ENCODE peak calls at places on chromosomes 7 and 10, in nine cellular contexts. T is T-helper 9 cell; A is astrocyte of the spinal cord; Q is stimulated activated CD4-positive, alpha-beta T cell treated with anti-CD3 and anti-CD28 coated beads, Interleukin-4, amount 100 ng/mL, for 1 hour; U is H4; M is NCI-H524; R is GM04504; V is T follicular helper cell; D is NCI-H1092. H is an unnamed sample.

GRCh38 chr7:55733584-55733983 is 129.0 kb downstream of the SEPTIN14 start:
- DNase-seq in T (no peak), A (peak; percentile 63), Q (no peak), U (peak; percentile 39), M (no peak), R (no peak), V (no peak), D (no peak), H (no peak)

GRCh38 chr10:112491144-112491543 is 44.1 kb downstream of the VTI1A start:
- DNase-seq in T (no peak), A (peak; percentile 24), Q (no peak), U (no peak), M (no peak), R (peak; percentile 1), V (no peak), D (no peak), H (no peak)

GRCh38 chr10:126123466-126123865 is 227.1 kb downstream of the FANK1 start:
- DNase-seq in T (no peak), A (no peak), Q (no peak), U (no peak), M (no peak), R (no peak), V (no peak), D (no peak), H (no peak)

GRCh38 chr7:41705109-41705871 is 2.4 kb upstream of the INHBA start:
- DNase-seq in T (no peak), A (peak; percentile 94), Q (peak; percentile 58), U (peak; percentile 94), M (peak; percentile 81), R (peak; percentile 80), V (no peak), D (no peak), H (no peak)

GRCh38 chr7:23700058-23700457 is 10.0 kb upstream of the STK31 start:
- DNase-seq in T (no peak), A (no peak), Q (no peak), U (no peak), M (peak; percentile 31), R (no peak), V (no peak), D (no peak), H (no peak)

GRCh38 chr10:61662794-61663259 is at the start of gene CABCOCO1:
- DNase-seq in T (no peak), A (peak; percentile 61), Q (no peak), U (peak; percentile 68), M (peak; percentile 58), R (peak; percentile 42), V (no peak), D (peak; percentile 63), H (peak; percentile 38)

GRCh38 chr7:17706734-17707133 is 233.6 kb downstream of the SNX13 start:
- DNase-seq in T (peak; percentile 3), A (peak; percentile 76), Q (peak; percentile 2), U (peak; percentile 92), M (peak; percentile 66), R (peak; percentile 52), V (peak; percentile 10), D (peak; percentile 38), H (peak; percentile 39)

GRCh38 chr10:44382981-44383748 is 1.7 kb downstream of the CXCL12 start:
- DNase-seq in T (no peak), A (no peak), Q (no peak), U (no peak), M (no peak), R (no peak), V (no peak), D (no peak), H (no peak)

GRCh38 chr10:101304316-101304715 is 49.6 kb upstream of the BTRC start:
- DNase-seq in T (no peak), A (no peak), Q (no peak), U (no peak), M (no peak), R (no peak), V (no peak), D (no peak), H (no peak)

GRCh38 chr7:78777844-78778243 is 675.6 kb downstream of the MAGI2 start:
- DNase-seq in T (no peak), A (no peak), Q (no peak), U (no peak), M (no peak), R (no peak), V (no peak), D (no peak), H (peak; percentile 35)

GRCh38 chr7:151313857-151314256 is 27.8 kb upstream of the NUB1 start:
- DNase-seq in T (no peak), A (no peak), Q (no peak), U (no peak), M (no peak), R (no peak), V (no peak), D (no peak), H (no peak)

GRCh38 chr10:44961231-44961571 is 1.6 kb downstream of the RASSF4 start:
- DNase-seq in T (no peak), A (no peak), Q (no peak), U (no peak), M (no peak), R (no peak), V (no peak), D (no peak), H (no peak)

GRCh38 chr10:34049887-34050286 is 715.4 kb upstream of the NRP1 start:
- DNase-seq in T (no peak), A (peak; percentile 38), Q (peak; percentile 17), U (peak; percentile 32), M (no peak), R (no peak), V (no peak), D (no peak), H (no peak)

GRCh38 chr10:29585488-29585976 is 49.2 kb downstream of the SVIL start:
- DNase-seq in T (no peak), A (peak; percentile 45), Q (no peak), U (no peak), M (peak; percentile 1), R (no peak), V (no peak), D (no peak), H (no peak)

GRCh38 chr7:2237109-2237602 is 4.4 kb upstream of the MAD1L1 start:
- DNase-seq in T (no peak), A (no peak), Q (no peak), U (no peak), M (peak; percentile 21), R (no peak), V (no peak), D (no peak), H (no peak)

GRCh38 chr10:3525832-3526449 is 259.1 kb downstream of the KLF6 start:
- DNase-seq in T (no peak), A (peak; percentile 98), Q (no peak), U (peak; percentile 92), M (no peak), R (peak; percentile 90), V (no peak), D (no peak), H (peak; percentile 57)

GRCh38 chr7:134126937-134127848 is at the start of gene LRGUK:
- DNase-seq in T (peak; percentile 55), A (peak; percentile 75), Q (peak; percentile 75), U (peak; percentile 65), M (peak; percentile 71), R (peak; percentile 53), V (peak; percentile 67), D (peak; percentile 76), H (peak; percentile 60)

GRCh38 chr7:106552645-106553445 is 108.1 kb downstream of the CCDC71L start:
- DNase-seq in T (no peak), A (no peak), Q (no peak), U (no peak), M (no peak), R (no peak), V (no peak), D (no peak), H (no peak)

GRCh38 chr10:24962998-24963397 is 10.6 kb upstream of the PRTFDC1 start:
- DNase-seq in T (no peak), A (peak; percentile 73), Q (no peak), U (peak; percentile 22), M (no peak), R (no peak), V (no peak), D (no peak), H (no peak)

GRCh38 chr7:129739427-129739826 is 127.9 kb downstream of the NRF1 start:
- DNase-seq in T (no peak), A (peak; percentile 65), Q (no peak), U (peak; percentile 40), M (no peak), R (no peak), V (no peak), D (no peak), H (peak; percentile 28)

GRCh38 chr10:91354166-91354565 is 56.0 kb upstream of the HECTD2 start:
- DNase-seq in T (no peak), A (no peak), Q (no peak), U (no peak), M (no peak), R (no peak), V (no peak), D (no peak), H (no peak)

GRCh38 chr10:125163803-125164202 is 3.4 kb upstream of the CTBP2 start:
- DNase-seq in T (no peak), A (no peak), Q (no peak), U (no peak), M (no peak), R (no peak), V (no peak), D (no peak), H (no peak)

GRCh38 chr10:74859546-74859945 is 33.1 kb downstream of the KAT6B start:
- DNase-seq in T (no peak), A (no peak), Q (no peak), U (no peak), M (no peak), R (no peak), V (no peak), D (no peak), H (no peak)